ENCODE peak calls at places on chromosomes 3 and 15, in ten cellular contexts. One of them, this sample, is unnamed.

GRCh38 chr3:42544492-42545283 is 37.1 kb downstream of the SEC22C start:
- DNase-seq in fibroblast of the conjunctiva: no peak
- DNase-seq in AG10803: no peak
- DNase-seq in CD4-positive, alpha-beta T cell: no peak
- DNase-seq in NCI-H1092: peak
- DNase-seq in CD14-positive monocyte: no peak
- DNase-seq in brain microvascular endothelial cell: peak
- DNase-seq in choroid plexus epithelial cell: peak
- DNase-seq in ureter: peak
- DNase-seq in progenitor cell of endocrine pancreas: no peak
- DNase-seq in this sample: peak

GRCh38 chr15:45338417-45338816 is 39.9 kb downstream of the GATM start:
- DNase-seq in progenitor cell of endocrine pancreas: no peak
- DNase-seq in AG10803: no peak
- DNase-seq in fibroblast of the conjunctiva: no peak
- DNase-seq in CD14-positive monocyte: no peak
- DNase-seq in ureter: no peak
- DNase-seq in choroid plexus epithelial cell: no peak
- DNase-seq in CD4-positive, alpha-beta T cell: no peak
- DNase-seq in brain microvascular endothelial cell: no peak
- DNase-seq in NCI-H1092: no peak
- DNase-seq in this sample: no peak

GRCh38 chr15:75237316-75237982 is 20.7 kb upstream of the GOLGA6C start:
- DNase-seq in fibroblast of the conjunctiva: no peak
- DNase-seq in AG10803: no peak
- DNase-seq in brain microvascular endothelial cell: no peak
- DNase-seq in choroid plexus epithelial cell: no peak
- DNase-seq in CD14-positive monocyte: no peak
- DNase-seq in progenitor cell of endocrine pancreas: no peak
- DNase-seq in ureter: no peak
- DNase-seq in NCI-H1092: no peak
- DNase-seq in CD4-positive, alpha-beta T cell: no peak
- DNase-seq in this sample: no peak

GRCh38 chr3:98901032-98901464 is 447 bp downstream of the DCBLD2 start:
- DNase-seq in AG10803: peak
- DNase-seq in progenitor cell of endocrine pancreas: peak
- DNase-seq in CD4-positive, alpha-beta T cell: peak
- DNase-seq in NCI-H1092: peak
- DNase-seq in ureter: peak
- DNase-seq in choroid plexus epithelial cell: peak
- DNase-seq in CD14-positive monocyte: no peak
- DNase-seq in fibroblast of the conjunctiva: no peak
- DNase-seq in brain microvascular endothelial cell: peak
- DNase-seq in this sample: peak

GRCh38 chr15:42133892-42134502 is 22.4 kb downstream of the PLA2G4F start:
- DNase-seq in choroid plexus epithelial cell: peak
- DNase-seq in NCI-H1092: peak
- DNase-seq in brain microvascular endothelial cell: no peak
- DNase-seq in AG10803: peak
- DNase-seq in fibroblast of the conjunctiva: peak
- DNase-seq in ureter: peak
- DNase-seq in CD14-positive monocyte: no peak
- DNase-seq in CD4-positive, alpha-beta T cell: peak
- DNase-seq in progenitor cell of endocrine pancreas: no peak
- DNase-seq in this sample: peak

GRCh38 chr3:97138914-97139541 is 324.6 kb downstream of the EPHA6 start:
- DNase-seq in CD14-positive monocyte: no peak
- DNase-seq in progenitor cell of endocrine pancreas: no peak
- DNase-seq in choroid plexus epithelial cell: no peak
- DNase-seq in AG10803: no peak
- DNase-seq in brain microvascular endothelial cell: no peak
- DNase-seq in CD4-positive, alpha-beta T cell: no peak
- DNase-seq in NCI-H1092: no peak
- DNase-seq in fibroblast of the conjunctiva: no peak
- DNase-seq in ureter: no peak
- DNase-seq in this sample: no peak

GRCh38 chr3:125437631-125438435 is 62.7 kb upstream of the ZNF148 start:
- DNase-seq in NCI-H1092: peak
- DNase-seq in CD14-positive monocyte: peak
- DNase-seq in choroid plexus epithelial cell: peak
- DNase-seq in AG10803: peak
- DNase-seq in progenitor cell of endocrine pancreas: peak
- DNase-seq in CD4-positive, alpha-beta T cell: peak
- DNase-seq in brain microvascular endothelial cell: peak
- DNase-seq in fibroblast of the conjunctiva: peak
- DNase-seq in ureter: peak
- DNase-seq in this sample: peak

GRCh38 chr15:98981851-98982722 is 25.5 kb downstream of the PGPEP1L start:
- DNase-seq in brain microvascular endothelial cell: peak
- DNase-seq in progenitor cell of endocrine pancreas: no peak
- DNase-seq in ureter: no peak
- DNase-seq in choroid plexus epithelial cell: peak
- DNase-seq in CD4-positive, alpha-beta T cell: no peak
- DNase-seq in CD14-positive monocyte: no peak
- DNase-seq in NCI-H1092: no peak
- DNase-seq in AG10803: peak
- DNase-seq in fibroblast of the conjunctiva: no peak
- DNase-seq in this sample: no peak

GRCh38 chr3:129958715-129959114 is 15.8 kb upstream of the TRH start:
- DNase-seq in choroid plexus epithelial cell: no peak
- DNase-seq in progenitor cell of endocrine pancreas: no peak
- DNase-seq in AG10803: no peak
- DNase-seq in brain microvascular endothelial cell: no peak
- DNase-seq in ureter: no peak
- DNase-seq in NCI-H1092: no peak
- DNase-seq in fibroblast of the conjunctiva: no peak
- DNase-seq in CD14-positive monocyte: peak
- DNase-seq in CD4-positive, alpha-beta T cell: no peak
- DNase-seq in this sample: no peak

GRCh38 chr15:41957021-41957897 is 15.1 kb downstream of the EHD4 start:
- DNase-seq in CD4-positive, alpha-beta T cell: no peak
- DNase-seq in ureter: no peak
- DNase-seq in choroid plexus epithelial cell: no peak
- DNase-seq in CD14-positive monocyte: no peak
- DNase-seq in fibroblast of the conjunctiva: no peak
- DNase-seq in AG10803: no peak
- DNase-seq in NCI-H1092: no peak
- DNase-seq in brain microvascular endothelial cell: no peak
- DNase-seq in progenitor cell of endocrine pancreas: no peak
- DNase-seq in this sample: peak

GRCh38 chr15:24848050-24848449 is 106.7 kb upstream of the SNRPN start:
- DNase-seq in brain microvascular endothelial cell: peak
- DNase-seq in choroid plexus epithelial cell: peak
- DNase-seq in fibroblast of the conjunctiva: peak
- DNase-seq in NCI-H1092: no peak
- DNase-seq in CD14-positive monocyte: no peak
- DNase-seq in progenitor cell of endocrine pancreas: peak
- DNase-seq in ureter: peak
- DNase-seq in AG10803: peak
- DNase-seq in CD4-positive, alpha-beta T cell: no peak
- DNase-seq in this sample: peak

GRCh38 chr3:26712211-26713026 is 89.8 kb downstream of the LRRC3B start:
- DNase-seq in NCI-H1092: peak
- DNase-seq in CD14-positive monocyte: no peak
- DNase-seq in brain microvascular endothelial cell: peak
- DNase-seq in choroid plexus epithelial cell: peak
- DNase-seq in fibroblast of the conjunctiva: peak
- DNase-seq in AG10803: no peak
- DNase-seq in progenitor cell of endocrine pancreas: no peak
- DNase-seq in CD4-positive, alpha-beta T cell: no peak
- DNase-seq in ureter: no peak
- DNase-seq in this sample: peak

GRCh38 chr15:58309993-58310928 is 121.5 kb upstream of the LIPC start:
- DNase-seq in AG10803: no peak
- DNase-seq in NCI-H1092: no peak
- DNase-seq in CD14-positive monocyte: no peak
- DNase-seq in choroid plexus epithelial cell: no peak
- DNase-seq in brain microvascular endothelial cell: no peak
- DNase-seq in fibroblast of the conjunctiva: no peak
- DNase-seq in ureter: peak
- DNase-seq in CD4-positive, alpha-beta T cell: no peak
- DNase-seq in progenitor cell of endocrine pancreas: no peak
- DNase-seq in this sample: no peak

GRCh38 chr3:33238923-33239322 is 20.3 kb upstream of the SUSD5 start:
- DNase-seq in choroid plexus epithelial cell: no peak
- DNase-seq in ureter: no peak
- DNase-seq in CD4-positive, alpha-beta T cell: no peak
- DNase-seq in progenitor cell of endocrine pancreas: no peak
- DNase-seq in fibroblast of the conjunctiva: no peak
- DNase-seq in AG10803: no peak
- DNase-seq in NCI-H1092: no peak
- DNase-seq in CD14-positive monocyte: no peak
- DNase-seq in brain microvascular endothelial cell: no peak
- DNase-seq in this sample: no peak

GRCh38 chr3:83514130-83514914 is 1444.5 kb upstream of the CADM2 start:
- DNase-seq in CD4-positive, alpha-beta T cell: no peak
- DNase-seq in ureter: no peak
- DNase-seq in choroid plexus epithelial cell: peak
- DNase-seq in progenitor cell of endocrine pancreas: no peak
- DNase-seq in fibroblast of the conjunctiva: no peak
- DNase-seq in NCI-H1092: no peak
- DNase-seq in brain microvascular endothelial cell: peak
- DNase-seq in CD14-positive monocyte: no peak
- DNase-seq in AG10803: no peak
- DNase-seq in this sample: no peak

GRCh38 chr3:16319307-16319706 is 54.3 kb downstream of the OXNAD1 start:
- DNase-seq in fibroblast of the conjunctiva: no peak
- DNase-seq in brain microvascular endothelial cell: no peak
- DNase-seq in AG10803: no peak
- DNase-seq in CD14-positive monocyte: no peak
- DNase-seq in choroid plexus epithelial cell: no peak
- DNase-seq in NCI-H1092: no peak
- DNase-seq in progenitor cell of endocrine pancreas: no peak
- DNase-seq in ureter: no peak
- DNase-seq in CD4-positive, alpha-beta T cell: peak
- DNase-seq in this sample: no peak

GRCh38 chr3:180358179-180358578 is 243.8 kb upstream of the TTC14 start:
- DNase-seq in AG10803: peak
- DNase-seq in NCI-H1092: no peak
- DNase-seq in CD4-positive, alpha-beta T cell: no peak
- DNase-seq in progenitor cell of endocrine pancreas: no peak
- DNase-seq in ureter: no peak
- DNase-seq in brain microvascular endothelial cell: no peak
- DNase-seq in CD14-positive monocyte: no peak
- DNase-seq in fibroblast of the conjunctiva: no peak
- DNase-seq in choroid plexus epithelial cell: no peak
- DNase-seq in this sample: no peak

GRCh38 chr3:143627336-143627735 is 220.9 kb downstream of the SLC9A9 start:
- DNase-seq in AG10803: peak
- DNase-seq in fibroblast of the conjunctiva: peak
- DNase-seq in progenitor cell of endocrine pancreas: no peak
- DNase-seq in CD14-positive monocyte: no peak
- DNase-seq in ureter: no peak
- DNase-seq in CD4-positive, alpha-beta T cell: no peak
- DNase-seq in NCI-H1092: no peak
- DNase-seq in choroid plexus epithelial cell: peak
- DNase-seq in brain microvascular endothelial cell: peak
- DNase-seq in this sample: no peak

GRCh38 chr3:149388714-149389417 is 11.4 kb upstream of the TM4SF1 start:
- DNase-seq in choroid plexus epithelial cell: no peak
- DNase-seq in progenitor cell of endocrine pancreas: no peak
- DNase-seq in CD14-positive monocyte: no peak
- DNase-seq in AG10803: no peak
- DNase-seq in CD4-positive, alpha-beta T cell: no peak
- DNase-seq in fibroblast of the conjunctiva: no peak
- DNase-seq in NCI-H1092: no peak
- DNase-seq in ureter: no peak
- DNase-seq in brain microvascular endothelial cell: no peak
- DNase-seq in this sample: no peak

GRCh38 chr15:95175914-95176658 is 944.7 kb downstream of the MCTP2 start:
- DNase-seq in CD14-positive monocyte: no peak
- DNase-seq in AG10803: peak
- DNase-seq in NCI-H1092: no peak
- DNase-seq in ureter: no peak
- DNase-seq in choroid plexus epithelial cell: peak
- DNase-seq in progenitor cell of endocrine pancreas: no peak
- DNase-seq in CD4-positive, alpha-beta T cell: no peak
- DNase-seq in brain microvascular endothelial cell: peak
- DNase-seq in fibroblast of the conjunctiva: peak
- DNase-seq in this sample: no peak

GRCh38 chr3:159455741-159456181 is 532.9 kb upstream of the IL12A start:
- DNase-seq in brain microvascular endothelial cell: peak
- DNase-seq in ureter: no peak
- DNase-seq in CD4-positive, alpha-beta T cell: no peak
- DNase-seq in progenitor cell of endocrine pancreas: no peak
- DNase-seq in NCI-H1092: no peak
- DNase-seq in AG10803: peak
- DNase-seq in fibroblast of the conjunctiva: no peak
- DNase-seq in choroid plexus epithelial cell: no peak
- DNase-seq in CD14-positive monocyte: no peak
- DNase-seq in this sample: no peak

GRCh38 chr15:85331666-85332261 is 48.6 kb upstream of the AKAP13 start:
- DNase-seq in progenitor cell of endocrine pancreas: no peak
- DNase-seq in ureter: peak
- DNase-seq in CD4-positive, alpha-beta T cell: no peak
- DNase-seq in choroid plexus epithelial cell: no peak
- DNase-seq in CD14-positive monocyte: no peak
- DNase-seq in NCI-H1092: no peak
- DNase-seq in AG10803: no peak
- DNase-seq in fibroblast of the conjunctiva: no peak
- DNase-seq in brain microvascular endothelial cell: no peak
- DNase-seq in this sample: no peak

GRCh38 chr3:45929042-45929679 is 14.1 kb upstream of the CXCR6 start:
- DNase-seq in AG10803: peak
- DNase-seq in ureter: no peak
- DNase-seq in brain microvascular endothelial cell: no peak
- DNase-seq in choroid plexus epithelial cell: peak
- DNase-seq in progenitor cell of endocrine pancreas: peak
- DNase-seq in NCI-H1092: no peak
- DNase-seq in CD14-positive monocyte: no peak
- DNase-seq in CD4-positive, alpha-beta T cell: peak
- DNase-seq in fibroblast of the conjunctiva: no peak
- DNase-seq in this sample: peak